ENCODE peak calls at places on chromosomes 7 and 10, in five cellular contexts. One of them, this sample, is unnamed.

GRCh38 chr10:122052702-122053101 is 63.7 kb downstream of the TACC2 start:
- DNase-seq in mammary epithelial cell: no peak
- DNase-seq in Karpas-422: no peak
- DNase-seq in PC-3: peak; percentile 89
- DNase-seq in SK-N-SH: no peak
- DNase-seq in this sample: peak; percentile 74

GRCh38 chr7:5692845-5693278 is 88.6 kb downstream of the RNF216 start:
- DNase-seq in mammary epithelial cell: peak; percentile 52
- DNase-seq in Karpas-422: peak; percentile 62
- DNase-seq in PC-3: peak; percentile 89
- DNase-seq in SK-N-SH: peak; percentile 67
- DNase-seq in this sample: peak; percentile 70

GRCh38 chr10:35007858-35008301 is 82.3 kb downstream of the CUL2 start:
- DNase-seq in mammary epithelial cell: no peak
- DNase-seq in Karpas-422: no peak
- DNase-seq in PC-3: peak; percentile 96
- DNase-seq in SK-N-SH: no peak
- DNase-seq in this sample: peak; percentile 35

GRCh38 chr10:3452683-3453388 is 280.3 kb upstream of the PITRM1 start:
- DNase-seq in mammary epithelial cell: peak; percentile 68
- DNase-seq in Karpas-422: no peak
- DNase-seq in PC-3: peak; percentile 38
- DNase-seq in SK-N-SH: no peak
- DNase-seq in this sample: peak; percentile 88

GRCh38 chr7:104038136-104038535 is 48.7 kb upstream of the RELN start:
- DNase-seq in mammary epithelial cell: no peak
- DNase-seq in Karpas-422: no peak
- DNase-seq in PC-3: no peak
- DNase-seq in SK-N-SH: no peak
- DNase-seq in this sample: no peak

GRCh38 chr10:75428434-75429158 is 2.8 kb upstream of the LRMDA start:
- DNase-seq in mammary epithelial cell: peak; percentile 89
- DNase-seq in Karpas-422: no peak
- DNase-seq in PC-3: peak; percentile 58
- DNase-seq in SK-N-SH: no peak
- DNase-seq in this sample: peak; percentile 29

GRCh38 chr7:130148561-130148960 is 56.6 kb downstream of the TMEM209 start:
- DNase-seq in mammary epithelial cell: no peak
- DNase-seq in Karpas-422: no peak
- DNase-seq in PC-3: no peak
- DNase-seq in SK-N-SH: no peak
- DNase-seq in this sample: no peak

GRCh38 chr10:87093461-87094372 is 926 bp downstream of the GLUD1 start:
- DNase-seq in mammary epithelial cell: peak; percentile 53
- DNase-seq in Karpas-422: peak; percentile 63
- DNase-seq in PC-3: peak; percentile 42
- DNase-seq in SK-N-SH: peak; percentile 68
- DNase-seq in this sample: peak; percentile 18

GRCh38 chr7:36205844-36206243 is 52.8 kb downstream of the EEPD1 start:
- DNase-seq in mammary epithelial cell: no peak
- DNase-seq in Karpas-422: no peak
- DNase-seq in PC-3: no peak
- DNase-seq in SK-N-SH: no peak
- DNase-seq in this sample: no peak

GRCh38 chr10:99548041-99548530 is 15.3 kb downstream of the NKX2-3 start:
- DNase-seq in mammary epithelial cell: peak; percentile 55
- DNase-seq in Karpas-422: peak; percentile 76
- DNase-seq in PC-3: peak; percentile 43
- DNase-seq in SK-N-SH: peak; percentile 35
- DNase-seq in this sample: no peak

DNA sequence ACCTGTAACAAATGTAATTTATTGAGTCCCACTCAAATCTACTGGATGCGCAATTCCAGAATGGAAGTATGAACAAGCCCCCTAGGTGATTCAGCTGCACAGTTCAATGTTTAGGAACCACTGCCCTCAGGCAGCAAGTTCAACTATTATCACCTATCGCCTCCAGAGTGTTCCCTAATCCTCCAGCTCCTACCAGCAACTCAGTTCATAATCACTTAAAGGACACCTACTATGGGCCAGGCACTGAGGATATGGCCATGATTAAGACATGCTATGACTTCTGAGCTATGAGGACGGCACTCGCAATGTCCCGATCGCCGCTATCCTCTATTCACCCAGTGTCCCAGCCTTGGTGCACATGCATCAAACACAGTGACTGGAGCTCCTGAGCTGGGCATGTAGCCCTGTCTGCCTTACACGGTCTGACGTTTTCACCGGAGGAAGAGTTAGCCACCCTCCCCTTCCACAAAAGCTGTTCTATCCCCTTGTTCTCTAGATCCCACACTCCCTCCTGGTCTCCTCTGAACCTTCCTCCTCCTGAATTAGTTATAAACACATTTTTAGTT is 22.3 kb downstream of the RHEB start:
- DNase-seq in mammary epithelial cell: no peak
- DNase-seq in Karpas-422: no peak
- DNase-seq in PC-3: no peak
- DNase-seq in SK-N-SH: no peak
- DNase-seq in this sample: no peak
- H4K20me1 ChIP-seq in mammary epithelial cell: peaks cover 12% of the 10 kb centered on the region
- H4K20me1 ChIP-seq in Karpas-422: peaks cover 52% of the 10 kb centered on the region
- H4K20me1 ChIP-seq in PC-3: peaks cover 92% of the 10 kb centered on the region
- H4K20me1 ChIP-seq in SK-N-SH: peaks cover 100% of the 10 kb centered on the region
- H4K20me1 ChIP-seq in this sample: peaks cover 94% of the 10 kb centered on the region

DNA sequence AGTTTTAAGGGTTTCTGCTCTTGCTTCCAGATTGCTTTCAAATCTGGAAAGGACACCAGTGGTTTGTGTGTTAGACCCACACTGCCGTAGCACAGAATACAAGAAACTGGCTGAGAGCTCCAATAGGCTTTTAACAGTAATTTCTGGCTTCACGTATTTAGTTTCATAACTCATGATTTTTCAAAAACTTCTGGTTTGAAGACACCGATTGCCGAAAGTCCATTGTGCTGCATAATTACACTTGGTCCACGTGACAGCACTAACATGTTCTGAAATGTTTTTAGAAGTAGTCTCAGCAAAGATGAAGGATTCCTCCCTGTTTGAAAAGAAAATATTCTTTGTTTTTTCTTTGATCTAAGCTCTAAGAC is 3.8 kb downstream of the EGFR start:
- DNase-seq in mammary epithelial cell: no peak
- DNase-seq in Karpas-422: no peak
- DNase-seq in PC-3: no peak
- DNase-seq in SK-N-SH: no peak
- DNase-seq in this sample: no peak
- H3K79me2 ChIP-seq in mammary epithelial cell: peaks cover 94% of the 10 kb centered on the region
- H3K79me2 ChIP-seq in Karpas-422: no peaks in the 10 kb centered on the region
- H3K79me2 ChIP-seq in PC-3: peaks cover 94% of the 10 kb centered on the region
- H3K79me2 ChIP-seq in SK-N-SH: peaks cover 94% of the 10 kb centered on the region
- H3K79me2 ChIP-seq in this sample: peaks cover 95% of the 10 kb centered on the region

GRCh38 chr7:82534687-82535086 is 91.1 kb upstream of the CACNA2D1 start:
- DNase-seq in mammary epithelial cell: peak; percentile 52
- DNase-seq in Karpas-422: no peak
- DNase-seq in PC-3: peak; percentile 74
- DNase-seq in SK-N-SH: no peak
- DNase-seq in this sample: peak; percentile 48
- H3K9ac ChIP-seq in mammary epithelial cell: no peak overlapping the region
- H3K9ac ChIP-seq in Karpas-422: no peak overlapping the region
- H3K9ac ChIP-seq in PC-3: no peak overlapping the region
- H3K9ac ChIP-seq in SK-N-SH: no peak overlapping the region
- H3K9ac ChIP-seq in this sample: no peak overlapping the region

DNA sequence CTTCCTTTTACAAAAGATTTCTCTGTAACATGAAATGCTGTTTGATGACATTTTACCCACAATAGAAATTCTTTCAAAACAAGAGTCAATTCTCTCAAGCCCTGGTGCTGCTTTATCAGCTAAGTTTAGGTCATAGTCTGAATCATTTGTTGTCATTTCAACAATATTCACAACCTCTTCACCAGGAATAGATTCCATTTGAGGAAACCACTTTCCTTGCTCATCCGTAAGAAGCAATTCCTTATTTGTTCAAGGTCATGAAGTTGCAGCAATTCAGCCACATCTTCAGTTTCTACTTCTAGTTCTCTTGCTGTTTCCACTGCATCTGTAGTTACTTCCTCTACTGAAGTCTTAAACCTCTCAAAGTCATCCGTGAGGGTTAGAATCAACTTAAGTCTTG is 315.3 kb downstream of the TYW1 start:
- DNase-seq in mammary epithelial cell: no peak
- DNase-seq in Karpas-422: no peak
- DNase-seq in PC-3: peak; percentile 2
- DNase-seq in SK-N-SH: no peak
- DNase-seq in this sample: peak; percentile 85
- H4K20me1 ChIP-seq in mammary epithelial cell: no peaks in the 10 kb centered on the region
- H4K20me1 ChIP-seq in Karpas-422: no peaks in the 10 kb centered on the region
- H4K20me1 ChIP-seq in PC-3: no peaks in the 10 kb centered on the region
- H4K20me1 ChIP-seq in SK-N-SH: no peaks in the 10 kb centered on the region
- H4K20me1 ChIP-seq in this sample: peaks cover 8% of the 10 kb centered on the region

This sample was measured in astrocyte.